ENCODE peak calls at places on chromosomes 13 and 19, in nine cellular contexts. E, A, C, Y, I, Z, K, N and T are unnamed samples.

GRCh38 chr13:25300861-25301346 is 521 bp upstream of the NUP58 start:
- DNase-seq in E (peak; percentile 20), A (peak; percentile 34), C (no peak), Y (no peak), I (no peak), Z (no peak), K (no peak), N (no peak), T (peak; percentile 34)

GRCh38 chr19:4737955-4738580 is 14.4 kb upstream of the DPP9 start:
- DNase-seq in E (no peak), A (no peak), C (no peak), Y (no peak), I (no peak), Z (no peak), K (no peak), N (no peak), T (no peak)

GRCh38 chr19:29550896-29551295 is 25.1 kb downstream of the VSTM2B start:
- DNase-seq in E (no peak), A (no peak), C (no peak), Y (no peak), I (no peak), Z (no peak), K (no peak), N (no peak), T (no peak)

GRCh38 chr13:98741741-98742435 is 10.6 kb downstream of the SLC15A1 start:
- DNase-seq in E (no peak), A (no peak), C (no peak), Y (no peak), I (no peak), Z (no peak), K (peak; percentile 25), N (no peak), T (peak; percentile 11)

GRCh38 chr19:1624458-1624857 is 19.2 kb upstream of the UQCR11 start:
- DNase-seq in E (peak; percentile 49), A (no peak), C (peak; percentile 28), Y (peak; percentile 89), I (no peak), Z (peak; percentile 29), K (no peak), N (peak; percentile 42), T (peak; percentile 66)

GRCh38 chr13:95643471-95643813 is 1.1 kb downstream of the DZIP1 start:
- DNase-seq in E (peak; percentile 51), A (peak; percentile 28), C (no peak), Y (no peak), I (no peak), Z (no peak), K (peak; percentile 28), N (no peak), T (peak; percentile 54)

GRCh38 chr13:114131581-114132418 is 623 bp downstream of the RASA3 start:
- DNase-seq in E (peak; percentile 53), A (no peak), C (no peak), Y (no peak), I (no peak), Z (no peak), K (no peak), N (peak; percentile 42), T (no peak)

GRCh38 chr13:39263033-39263432 is 224.8 kb downstream of the NHLRC3 start:
- DNase-seq in E (peak; percentile 52), A (peak; percentile 38), C (peak; percentile 18), Y (peak; percentile 54), I (no peak), Z (peak; percentile 54), K (peak; percentile 39), N (peak; percentile 18), T (peak; percentile 56)

GRCh38 chr13:114147803-114148520 is 15.5 kb upstream of the RASA3 start:
- DNase-seq in E (no peak), A (no peak), C (no peak), Y (no peak), I (no peak), Z (no peak), K (no peak), N (no peak), T (no peak)

GRCh38 chr19:50779504-50780457 is 9.5 kb downstream of the GPR32 start:
- DNase-seq in E (no peak), A (no peak), C (no peak), Y (no peak), I (no peak), Z (no peak), K (no peak), N (no peak), T (no peak)

GRCh38 chr13:35092751-35093150 is 150.7 kb downstream of the NBEA start:
- DNase-seq in E (no peak), A (no peak), C (no peak), Y (no peak), I (no peak), Z (no peak), K (no peak), N (no peak), T (no peak)

DNA sequence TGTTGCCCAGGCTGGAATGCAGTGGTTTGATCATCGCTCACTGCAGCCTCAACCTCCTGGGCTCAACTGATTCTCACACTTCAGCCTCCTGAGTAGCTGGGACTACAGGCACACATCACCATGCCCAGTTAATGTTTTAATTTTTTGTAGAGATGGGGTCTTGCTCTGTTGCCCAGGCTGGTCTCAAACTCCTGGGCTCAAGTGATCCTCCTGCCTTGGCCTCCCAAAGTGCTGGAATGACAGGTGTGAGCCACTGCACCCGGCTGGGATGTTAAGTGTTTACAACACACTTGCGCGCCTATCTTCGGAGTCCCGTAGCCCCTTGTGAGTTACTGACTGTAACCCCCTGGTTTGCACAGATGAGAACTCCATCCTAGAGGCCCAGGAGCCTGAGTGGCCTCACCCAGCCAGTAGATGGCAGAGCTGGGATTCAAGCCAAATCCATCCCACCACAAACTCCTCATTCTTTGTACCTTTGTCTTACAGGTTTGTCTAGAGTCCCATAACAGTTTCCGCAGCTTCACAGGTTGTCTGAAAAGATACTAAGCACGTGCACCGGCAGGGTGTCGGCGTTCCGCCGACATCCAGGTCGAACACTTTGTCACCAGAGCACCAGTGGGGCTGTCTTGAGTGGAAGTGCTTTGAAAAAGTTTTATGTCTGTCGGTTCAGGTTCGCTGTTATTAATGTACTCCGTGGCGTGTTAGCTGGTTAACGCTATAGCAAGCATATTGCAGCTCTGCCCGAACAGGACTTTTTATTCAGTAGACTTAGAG is 14.7 kb downstream of the MAG start:
- DNase-seq in E (no peak), A (no peak), C (no peak), Y (peak; percentile 52), I (no peak), Z (peak; percentile 12), K (no peak), N (no peak), T (no peak)
- TF ChIP-seq CTCF in E (peak; percentile 26), A (no peak), C (no peak), Y (peak; percentile 37), I (no peak), Z (peak; percentile 18), K (peak; percentile 38), N (peak; percentile 45), T (no peak)

DNA sequence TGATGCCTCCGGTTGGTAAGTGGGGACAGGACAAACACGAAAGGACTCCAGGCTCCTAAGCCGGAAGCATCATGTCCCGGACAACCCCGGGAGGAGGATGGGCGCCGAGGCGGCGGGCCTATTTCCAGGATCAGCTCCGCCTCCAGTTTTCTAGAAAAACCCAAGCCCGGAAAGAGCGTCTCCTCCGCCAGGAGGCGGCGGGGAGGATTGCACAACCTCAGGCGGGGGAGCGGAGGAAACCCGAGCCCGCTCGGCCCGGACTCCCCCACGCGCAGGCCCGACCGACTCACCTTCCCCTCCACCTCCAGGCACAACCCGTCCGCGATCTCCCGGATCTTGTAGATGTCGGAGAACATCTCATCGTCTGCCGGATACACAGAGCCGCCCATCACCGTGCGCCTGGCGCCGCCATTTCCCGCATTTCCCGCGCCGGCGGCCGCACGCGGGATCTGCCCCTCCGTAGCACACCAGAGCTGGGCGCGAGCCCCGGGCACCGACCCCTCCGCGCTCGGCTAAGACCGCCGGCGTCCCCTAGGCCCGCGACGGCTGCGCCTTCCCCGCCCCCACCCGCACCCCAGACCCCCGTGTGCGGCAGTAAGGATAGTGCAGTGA is 455 bp downstream of the TPT1 start:
- DNase-seq in E (peak; percentile 96), A (peak; percentile 96), C (peak; percentile 82), Y (peak; percentile 78), I (peak; percentile 76), Z (peak; percentile 68), K (peak; percentile 87), N (peak; percentile 75), T (peak; percentile 91)
- TF ChIP-seq CTCF in E (peak; percentile 30), A (peak; percentile 81), C (peak; percentile 53), Y (no peak), I (peak; percentile 58), Z (peak; percentile 66), K (peak; percentile 74), N (peak; percentile 60), T (peak; percentile 34)

GRCh38 chr13:43895940-43896339 is 16.2 kb downstream of the LACC1 start:
- DNase-seq in E (no peak), A (no peak), C (no peak), Y (no peak), I (no peak), Z (peak; percentile 41), K (no peak), N (no peak), T (no peak)

DNA sequence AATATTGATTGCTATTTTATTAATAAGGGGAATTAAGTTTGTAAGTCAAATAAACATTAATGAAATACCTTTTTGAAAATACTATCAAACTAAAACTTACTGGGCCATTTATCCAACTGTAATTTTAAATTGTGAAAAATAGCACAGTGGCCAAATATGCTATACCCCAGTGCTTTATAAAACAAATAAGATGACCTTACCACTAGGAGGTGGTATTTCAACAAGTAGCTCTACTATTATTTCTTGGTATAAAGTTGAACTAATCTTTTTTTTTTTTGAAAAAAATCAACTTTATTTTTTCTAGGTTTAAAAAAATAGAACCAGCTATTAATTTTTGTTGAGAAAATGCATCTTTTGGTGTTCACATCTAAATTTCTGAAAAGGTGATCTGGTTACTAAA is 14.7 kb downstream of the LACC1 start:
- DNase-seq in E (no peak), A (no peak), C (no peak), Y (no peak), I (no peak), Z (no peak), K (no peak), N (no peak), T (no peak)
- TF ChIP-seq CTCF in E (peak; percentile 26), A (no peak), C (no peak), Y (no peak), I (no peak), Z (no peak), K (peak; percentile 76), N (peak; percentile 47), T (peak; percentile 27)

DNA sequence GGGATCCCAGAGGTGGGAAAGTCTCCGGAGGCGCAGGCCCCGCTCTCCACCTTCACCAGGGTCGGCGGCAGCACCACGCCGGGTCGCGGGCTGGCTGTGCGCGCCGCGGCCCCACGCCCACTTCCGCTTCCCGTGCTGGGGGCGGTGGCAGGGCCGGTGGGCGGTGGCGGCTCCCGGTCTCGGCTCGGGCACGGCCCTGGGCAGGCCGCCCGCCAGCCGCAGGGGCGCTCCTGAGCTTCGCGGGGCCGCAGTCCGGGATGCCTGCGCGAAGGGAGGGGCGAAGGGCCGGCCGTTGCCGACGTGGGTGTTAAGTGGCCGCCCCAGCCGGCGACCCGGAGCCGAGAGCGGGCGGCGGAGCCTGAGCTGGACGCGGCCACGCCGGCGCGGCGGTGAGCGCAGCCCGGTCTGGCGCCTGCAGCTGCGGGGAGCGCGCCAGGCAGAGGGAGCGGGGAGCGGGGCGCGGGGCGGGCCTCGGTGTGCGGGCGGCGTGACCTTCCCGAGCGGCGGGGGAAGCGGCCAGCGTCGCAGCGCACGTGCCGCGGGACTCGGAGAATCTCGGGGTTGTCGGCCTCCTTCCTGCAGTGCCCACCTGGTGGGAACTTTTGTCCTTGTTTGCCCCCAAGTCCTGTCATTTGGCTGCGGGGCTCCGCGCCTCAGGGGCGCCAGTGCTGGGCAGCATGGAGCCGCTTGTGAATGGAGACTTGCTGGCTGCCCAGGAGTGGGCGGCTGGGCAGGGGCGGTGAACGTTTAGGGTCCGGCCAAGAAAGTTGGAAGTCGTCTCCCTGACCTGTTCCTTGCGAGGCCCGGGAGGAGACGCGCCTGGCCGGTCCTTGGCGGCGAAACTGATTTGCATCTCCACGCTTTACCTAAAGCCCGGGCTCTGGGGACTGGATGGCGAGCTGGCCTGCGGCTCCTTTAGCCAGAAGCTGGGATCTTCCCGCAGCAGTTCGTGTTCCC is at the start of gene SLC25A15:
- DNase-seq in E (peak; percentile 79), A (peak; percentile 65), C (no peak), Y (peak; percentile 69), I (peak; percentile 57), Z (peak; percentile 54), K (peak; percentile 63), N (peak; percentile 80), T (peak; percentile 72)
- TF ChIP-seq CTCF in E (no peak), A (peak; percentile 44), C (no peak), Y (no peak), I (no peak), Z (no peak), K (peak; percentile 43), N (peak; percentile 58), T (no peak)